ENCODE peak calls at places on chromosomes 3 and 15, in four cellular contexts. V, B, T and U are unnamed samples.
A peak's percentile ranks its signal among the peaks of the same experiment; 100 is the strongest.

GRCh38 chr15:75161788-75162414 is 39.8 kb upstream of the C15orf39 start:
- DNase-seq in T (peak; percentile 71), B (no peak), V (no peak), U (no peak)

GRCh38 chr15:89812126-89812846 is 2.4 kb downstream of the ANPEP start:
- DNase-seq in V (no peak), B (no peak), T (no peak), U (no peak)

GRCh38 chr15:99174989-99175388 is 70.1 kb downstream of the SYNM start:
- DNase-seq in V (peak; percentile 34), B (no peak), T (peak; percentile 55), U (no peak)

GRCh38 chr3:44886561-44886960 is 12.2 kb downstream of the TGM4 start:
- DNase-seq in V (no peak), B (no peak), T (no peak), U (no peak)

GRCh38 chr15:42165081-42165480 is 8.6 kb upstream of the PLA2G4F start:
- DNase-seq in T (no peak), V (no peak), B (peak; percentile 25), U (no peak)

GRCh38 chr15:101617390-101617965 is 34.7 kb downstream of the TM2D3 start:
- DNase-seq in V (no peak), B (no peak), T (no peak), U (no peak)

GRCh38 chr15:37586976-37587375 is 347.5 kb upstream of the TMCO5A start:
- DNase-seq in T (peak; percentile 12), V (no peak), B (peak; percentile 14), U (no peak)

GRCh38 chr15:43859546-43859945 is 32.7 kb downstream of the WDR76 start:
- DNase-seq in T (no peak), V (no peak), B (no peak), U (no peak)

GRCh38 chr15:39530446-39531342 is 50.2 kb upstream of the THBS1 start:
- DNase-seq in T (no peak), B (peak; percentile 14), V (peak; percentile 83), U (no peak)

GRCh38 chr15:31136016-31136415 is 34.5 kb upstream of the TRPM1 start:
- DNase-seq in T (no peak), B (no peak), V (peak; percentile 70), U (no peak)

GRCh38 chr3:29410200-29410599 is 129.3 kb downstream of the RBMS3 start:
- DNase-seq in B (no peak), T (no peak), V (no peak), U (no peak)

GRCh38 chr3:153756816-153757215 is 364.4 kb upstream of the ARHGEF26 start:
- DNase-seq in T (no peak), V (no peak), B (no peak), U (no peak)

GRCh38 chr3:22939349-22939748 is 263.8 kb upstream of the UBE2E2 start:
- DNase-seq in B (peak; percentile 2), V (no peak), T (no peak), U (no peak)

GRCh38 chr3:100289339-100289738 is 28.5 kb downstream of the TBC1D23 start:
- DNase-seq in B (peak; percentile 37), T (no peak), V (no peak), U (no peak)

GRCh38 chr3:152177757-152178156 is 91.0 kb upstream of the MBNL1 start:
- DNase-seq in V (no peak), B (no peak), T (no peak), U (no peak)

GRCh38 chr15:62648954-62649353 is 393.6 kb upstream of the TPM1 start:
- DNase-seq in V (peak; percentile 37), T (peak; percentile 21), B (no peak), U (no peak)

GRCh38 chr3:34216713-34217346 is 418.4 kb downstream of the PDCD6IP start:
- DNase-seq in B (no peak), V (no peak), T (no peak), U (no peak)

GRCh38 chr3:159634414-159634813 is 354.2 kb upstream of the IL12A start:
- DNase-seq in B (peak; percentile 64), T (peak; percentile 68), V (no peak), U (no peak)

GRCh38 chr15:38961886-38962285 is 397.3 kb upstream of the RASGRP1 start:
- DNase-seq in V (no peak), T (no peak), B (peak; percentile 3), U (no peak)

GRCh38 chr3:105503191-105503593 is 136.5 kb downstream of the ALCAM start:
- DNase-seq in V (no peak), T (no peak), B (no peak), U (no peak)

GRCh38 chr15:101803676-101804075 is 367 bp downstream of the OR4F6 start:
- DNase-seq in T (peak; percentile 77), V (no peak), B (peak; percentile 34), U (no peak)

GRCh38 chr3:53913401-53913800 is 21.7 kb upstream of the SELENOK start:
- DNase-seq in B (no peak), V (peak; percentile 6), T (no peak), U (no peak)

GRCh38 chr3:159674583-159674982 is 314.1 kb upstream of the IL12A start:
- DNase-seq in T (no peak), B (no peak), V (no peak), U (no peak)

GRCh38 chr3:170108955-170109354 is 71.2 kb downstream of the GPR160 start:
- DNase-seq in T (no peak), B (no peak), V (no peak), U (no peak)

GRCh38 chr3:133474251-133474801 is 74.5 kb downstream of the BFSP2 start:
- DNase-seq in V (no peak), B (peak; percentile 89), T (peak; percentile 31), U (no peak)

GRCh38 chr15:45121706-45122417 is 7.7 kb downstream of the DUOXA2 start:
- DNase-seq in B (peak; percentile 89), T (peak; percentile 51), V (peak; percentile 51), U (no peak)

GRCh38 chr3:58679974-58680656 is 13.5 kb upstream of the FAM3D start:
- DNase-seq in T (no peak), B (no peak), V (no peak), U (no peak)

GRCh38 chr15:67244966-67245478 is 9.4 kb downstream of the AAGAB start:
- DNase-seq in T (no peak), V (no peak), B (peak; percentile 58), U (no peak)

GRCh38 chr3:78507196-78507984 is 1260.4 kb downstream of the ROBO1 start:
- DNase-seq in T (peak; percentile 14), V (peak; percentile 70), B (no peak), U (no peak)

GRCh38 chr3:15453991-15454625 is 26.7 kb downstream of the EAF1 start:
- DNase-seq in T (no peak), B (no peak), V (no peak), U (no peak)

GRCh38 chr3:5186854-5187151 is 704 bp upstream of the EDEM1 start:
- DNase-seq in V (no peak), B (peak; percentile 44), T (peak; percentile 62), U (no peak)

GRCh38 chr3:129530331-129530761 is 1.9 kb downstream of the RHO start:
- DNase-seq in B (peak; percentile 58), T (peak; percentile 28), V (peak; percentile 80), U (peak; percentile 17)

GRCh38 chr15:88533376-88533775 is 13.1 kb downstream of the DET1 start:
- DNase-seq in T (no peak), V (no peak), B (no peak), U (no peak)

GRCh38 chr3:22371036-22371435 is 620.0 kb upstream of the ZNF385D start:
- DNase-seq in T (no peak), V (no peak), B (no peak), U (no peak)

GRCh38 chr3:179769411-179770247 is 116.8 kb downstream of the USP13 start:
- DNase-seq in B (no peak), V (no peak), T (no peak), U (no peak)

GRCh38 chr3:179766416-179767133 is 113.7 kb downstream of the USP13 start:
- DNase-seq in B (no peak), T (no peak), V (no peak), U (no peak)

GRCh38 chr3:179771797-179772196 is 119.0 kb downstream of the USP13 start:
- DNase-seq in V (peak; percentile 16), T (no peak), B (no peak), U (no peak)

GRCh38 chr3:179765396-179765795 is 112.6 kb downstream of the USP13 start:
- DNase-seq in T (no peak), V (no peak), B (no peak), U (no peak)

GRCh38 chr3:179768080-179768479 is 115.2 kb downstream of the USP13 start:
- DNase-seq in V (peak; percentile 80), T (peak; percentile 65), B (peak; percentile 70), U (peak; percentile 58)
- H3K36me3 ChIP-seq in V (no peaks in the 10 kb centered on the region), T (peaks cover 11% of the 10 kb centered on the region), B (peaks cover 9% of the 10 kb centered on the region), U (peaks cover 3% of the 10 kb centered on the region)

DNA sequence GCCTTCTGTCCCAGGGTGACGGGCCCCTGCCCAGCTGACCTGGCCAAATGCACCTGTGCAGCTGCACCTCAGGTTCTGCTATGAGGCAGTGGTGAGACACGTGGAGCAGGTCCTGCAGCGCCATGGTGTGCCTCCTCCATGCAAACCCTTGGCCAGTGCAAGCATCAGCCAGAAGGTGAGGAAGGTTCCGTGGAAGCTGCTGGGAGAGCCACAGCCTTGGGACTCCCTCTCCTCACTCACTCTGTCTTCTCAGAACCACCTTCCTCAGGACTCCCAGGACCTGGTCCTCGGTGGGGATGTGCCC is 31.6 kb downstream of the PTPN23 start:
- DNase-seq in T (no peak), V (no peak), B (no peak), U (no peak)
- H3K23ac ChIP-seq in T (no peak overlapping the region), V (no peak overlapping the region), B (no peak overlapping the region), U (no peak overlapping the region)

GRCh38 chr3:138890555-138891187 is 55.9 kb upstream of the PIK3CB start:
- DNase-seq in V (no peak), B (no peak), T (no peak), U (no peak)

GRCh38 chr3:138888569-138888968 is 53.8 kb upstream of the PIK3CB start:
- DNase-seq in V (no peak), B (no peak), T (no peak), U (no peak)

DNA sequence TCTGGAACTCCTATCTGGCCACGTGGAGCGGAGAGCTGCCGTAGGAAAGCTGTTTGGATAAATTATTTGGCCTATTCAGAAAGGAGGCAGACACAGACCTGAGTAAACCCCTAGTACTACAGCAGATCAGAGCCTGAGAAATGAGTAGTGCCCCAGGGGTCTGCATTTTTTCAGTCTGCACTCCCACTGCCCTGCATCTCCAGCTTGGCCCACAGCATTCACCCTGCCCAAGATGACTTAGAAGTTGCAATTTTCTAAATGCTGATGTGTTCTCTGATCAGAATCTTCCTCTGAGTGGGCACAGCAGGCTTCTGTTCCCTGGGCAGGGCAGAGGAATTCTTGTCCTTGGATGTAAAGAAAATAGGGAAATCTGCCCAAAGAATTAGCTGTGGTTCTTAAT is 55.1 kb upstream of the PIK3CB start:
- DNase-seq in T (no peak), B (no peak), V (no peak), U (no peak)
- H3K36me3 ChIP-seq in T (no peaks in the 10 kb centered on the region), B (no peaks in the 10 kb centered on the region), V (no peaks in the 10 kb centered on the region), U (no peaks in the 10 kb centered on the region)

DNA sequence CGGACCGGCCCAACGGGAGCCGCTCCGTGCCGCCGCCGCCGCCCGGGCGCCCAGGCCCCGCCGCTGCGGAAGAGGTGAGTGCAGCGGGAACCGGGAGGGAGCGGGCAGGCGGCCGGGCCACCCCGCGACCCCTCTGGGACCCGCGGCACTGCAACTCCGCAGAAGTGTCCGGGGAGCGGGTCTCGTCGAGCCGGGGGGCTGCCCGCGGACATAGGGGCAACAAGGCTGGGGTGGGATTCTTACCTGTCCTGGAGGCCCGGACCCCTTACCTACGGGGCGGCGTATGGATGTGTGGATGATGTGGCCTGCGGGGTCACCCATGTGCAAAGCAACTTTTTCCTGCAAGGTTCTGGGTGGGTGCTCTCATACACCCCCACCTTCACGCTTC is 361 bp downstream of the SEMA3F start:
- DNase-seq in V (no peak), B (no peak), T (no peak), U (peak; percentile 63)
- H3K23ac ChIP-seq in V (peak overlapping the region; percentile 30), B (peak overlapping the region; percentile 87), T (no peak overlapping the region), U (no peak overlapping the region)

GRCh38 chr15:82966671-82967071 is 14.2 kb upstream of the HOMER2 start:
- DNase-seq in V (no peak), B (no peak), T (no peak), U (no peak)
- H3K36me3 ChIP-seq in V (no peaks in the 10 kb centered on the region), B (no peaks in the 10 kb centered on the region), T (no peaks in the 10 kb centered on the region), U (no peaks in the 10 kb centered on the region)